ENCODE peak calls at places on chromosome 1, in ten cellular contexts. One of them, this sample, is unnamed.

GRCh38 chr1:184840596-184840995 is 85.9 kb upstream of the EDEM3 start:
- DNase-seq in left ventricle myocardium superior: no peak
- DNase-seq in gastrocnemius medialis: no peak
- DNase-seq in Jurkat, Clone E6-1: peak
- DNase-seq in HTR-8/SVneo: no peak
- DNase-seq in AG08396: no peak
- DNase-seq in upper lobe of right lung: no peak
- DNase-seq in effector memory CD4-positive, alpha-beta T cell: peak
- DNase-seq in midbrain: no peak
- DNase-seq in GM13976: no peak
- DNase-seq in this sample: peak

GRCh38 chr1:230979389-230979716 is 459 bp downstream of the ARV1 start:
- DNase-seq in gastrocnemius medialis: no peak
- DNase-seq in GM13976: no peak
- DNase-seq in effector memory CD4-positive, alpha-beta T cell: no peak
- DNase-seq in midbrain: no peak
- DNase-seq in HTR-8/SVneo: no peak
- DNase-seq in upper lobe of right lung: no peak
- DNase-seq in AG08396: peak
- DNase-seq in left ventricle myocardium superior: no peak
- DNase-seq in Jurkat, Clone E6-1: no peak
- DNase-seq in this sample: no peak

GRCh38 chr1:67717876-67718275 is 32.9 kb downstream of the GADD45A start:
- DNase-seq in left ventricle myocardium superior: no peak
- DNase-seq in HTR-8/SVneo: no peak
- DNase-seq in Jurkat, Clone E6-1: no peak
- DNase-seq in AG08396: no peak
- DNase-seq in effector memory CD4-positive, alpha-beta T cell: no peak
- DNase-seq in upper lobe of right lung: no peak
- DNase-seq in gastrocnemius medialis: no peak
- DNase-seq in midbrain: no peak
- DNase-seq in GM13976: no peak
- DNase-seq in this sample: no peak

GRCh38 chr1:178310685-178311105 is 186.1 kb downstream of the CLEC20A start:
- DNase-seq in AG08396: peak
- DNase-seq in upper lobe of right lung: no peak
- DNase-seq in HTR-8/SVneo: peak
- DNase-seq in GM13976: peak
- DNase-seq in gastrocnemius medialis: no peak
- DNase-seq in Jurkat, Clone E6-1: peak
- DNase-seq in left ventricle myocardium superior: no peak
- DNase-seq in effector memory CD4-positive, alpha-beta T cell: no peak
- DNase-seq in midbrain: peak
- DNase-seq in this sample: no peak

GRCh38 chr1:155136728-155137127 is 1.1 kb downstream of the SLC50A1 start:
- DNase-seq in AG08396: no peak
- DNase-seq in upper lobe of right lung: no peak
- DNase-seq in effector memory CD4-positive, alpha-beta T cell: no peak
- DNase-seq in gastrocnemius medialis: no peak
- DNase-seq in left ventricle myocardium superior: no peak
- DNase-seq in HTR-8/SVneo: no peak
- DNase-seq in midbrain: no peak
- DNase-seq in Jurkat, Clone E6-1: no peak
- DNase-seq in GM13976: no peak
- DNase-seq in this sample: no peak

GRCh38 chr1:156833598-156833997 is 16.9 kb upstream of the SH2D2A start:
- DNase-seq in GM13976: no peak
- DNase-seq in upper lobe of right lung: no peak
- DNase-seq in effector memory CD4-positive, alpha-beta T cell: no peak
- DNase-seq in AG08396: no peak
- DNase-seq in gastrocnemius medialis: no peak
- DNase-seq in HTR-8/SVneo: no peak
- DNase-seq in left ventricle myocardium superior: no peak
- DNase-seq in midbrain: no peak
- DNase-seq in Jurkat, Clone E6-1: peak
- DNase-seq in this sample: no peak

GRCh38 chr1:201562257-201562656 is 23.3 kb downstream of the NAV1 start:
- DNase-seq in HTR-8/SVneo: peak
- DNase-seq in Jurkat, Clone E6-1: no peak
- DNase-seq in left ventricle myocardium superior: peak
- DNase-seq in AG08396: peak
- DNase-seq in GM13976: no peak
- DNase-seq in gastrocnemius medialis: no peak
- DNase-seq in midbrain: no peak
- DNase-seq in effector memory CD4-positive, alpha-beta T cell: no peak
- DNase-seq in upper lobe of right lung: no peak
- DNase-seq in this sample: no peak

GRCh38 chr1:160781914-160782689 is 13.9 kb upstream of the LY9 start:
- DNase-seq in upper lobe of right lung: no peak
- DNase-seq in gastrocnemius medialis: no peak
- DNase-seq in Jurkat, Clone E6-1: no peak
- DNase-seq in left ventricle myocardium superior: no peak
- DNase-seq in HTR-8/SVneo: no peak
- DNase-seq in midbrain: no peak
- DNase-seq in effector memory CD4-positive, alpha-beta T cell: no peak
- DNase-seq in GM13976: peak
- DNase-seq in AG08396: no peak
- DNase-seq in this sample: peak

GRCh38 chr1:83882906-83883305 is 116.0 kb downstream of the TTLL7 start:
- DNase-seq in upper lobe of right lung: no peak
- DNase-seq in AG08396: peak
- DNase-seq in left ventricle myocardium superior: no peak
- DNase-seq in HTR-8/SVneo: no peak
- DNase-seq in effector memory CD4-positive, alpha-beta T cell: no peak
- DNase-seq in GM13976: no peak
- DNase-seq in Jurkat, Clone E6-1: peak
- DNase-seq in gastrocnemius medialis: no peak
- DNase-seq in midbrain: no peak
- DNase-seq in this sample: no peak

GRCh38 chr1:55213029-55213884 is 1.9 kb downstream of the USP24 start:
- DNase-seq in midbrain: no peak
- DNase-seq in HTR-8/SVneo: no peak
- DNase-seq in gastrocnemius medialis: no peak
- DNase-seq in effector memory CD4-positive, alpha-beta T cell: no peak
- DNase-seq in AG08396: no peak
- DNase-seq in GM13976: no peak
- DNase-seq in upper lobe of right lung: no peak
- DNase-seq in left ventricle myocardium superior: no peak
- DNase-seq in Jurkat, Clone E6-1: no peak
- DNase-seq in this sample: no peak